ENCODE peak calls at places on chromosome 11, in seven cellular contexts. One of them, this sample, is unnamed.

GRCh38 chr11:13040969-13041561 is 31.9 kb downstream of the RASSF10 start:
- DNase-seq in breast epithelium: peak; percentile 22
- DNase-seq in A549: no peak
- DNase-seq in aorta: no peak
- DNase-seq in HCT116: no peak
- DNase-seq in esophagus squamous epithelium: no peak
- DNase-seq in fibroblast of lung: no peak
- DNase-seq in this sample: no peak

GRCh38 chr11:74002832-74003231 is 6.1 kb downstream of the UCP3 start:
- DNase-seq in breast epithelium: no peak
- DNase-seq in A549: no peak
- DNase-seq in aorta: no peak
- DNase-seq in HCT116: no peak
- DNase-seq in esophagus squamous epithelium: no peak
- DNase-seq in fibroblast of lung: no peak
- DNase-seq in this sample: no peak

GRCh38 chr11:82978422-82979099 is 77.0 kb downstream of the DDIAS start:
- DNase-seq in breast epithelium: no peak
- DNase-seq in A549: no peak
- DNase-seq in aorta: no peak
- DNase-seq in HCT116: no peak
- DNase-seq in esophagus squamous epithelium: no peak
- DNase-seq in fibroblast of lung: peak; percentile 89
- DNase-seq in this sample: no peak

GRCh38 chr11:105458071-105458470 is 151.8 kb upstream of the GRIA4 start:
- DNase-seq in breast epithelium: no peak
- DNase-seq in A549: no peak
- DNase-seq in aorta: no peak
- DNase-seq in HCT116: no peak
- DNase-seq in esophagus squamous epithelium: no peak
- DNase-seq in fibroblast of lung: no peak
- DNase-seq in this sample: no peak

GRCh38 chr11:13003726-13004493 is 5.2 kb upstream of the RASSF10 start:
- DNase-seq in breast epithelium: no peak
- DNase-seq in A549: no peak
- DNase-seq in aorta: no peak
- DNase-seq in HCT116: no peak
- DNase-seq in esophagus squamous epithelium: no peak
- DNase-seq in fibroblast of lung: peak; percentile 94
- DNase-seq in this sample: no peak

GRCh38 chr11:110217478-110217877 is 78.9 kb downstream of the RDX start:
- DNase-seq in breast epithelium: no peak
- DNase-seq in A549: no peak
- DNase-seq in aorta: no peak
- DNase-seq in HCT116: no peak
- DNase-seq in esophagus squamous epithelium: no peak
- DNase-seq in fibroblast of lung: no peak
- DNase-seq in this sample: no peak

GRCh38 chr11:37786214-37786755 is 1188.2 kb upstream of the RAG2 start:
- DNase-seq in breast epithelium: no peak
- DNase-seq in A549: no peak
- DNase-seq in aorta: no peak
- DNase-seq in HCT116: no peak
- DNase-seq in esophagus squamous epithelium: no peak
- DNase-seq in fibroblast of lung: peak; percentile 94
- DNase-seq in this sample: no peak

GRCh38 chr11:2104524-2105440 is 34.4 kb downstream of the IGF2 start:
- DNase-seq in breast epithelium: no peak
- DNase-seq in A549: no peak
- DNase-seq in aorta: no peak
- DNase-seq in HCT116: no peak
- DNase-seq in esophagus squamous epithelium: no peak
- DNase-seq in fibroblast of lung: no peak
- DNase-seq in this sample: no peak

GRCh38 chr11:60934091-60934789 is 10.0 kb downstream of the TMEM132A start:
- DNase-seq in breast epithelium: no peak
- DNase-seq in A549: no peak
- DNase-seq in aorta: no peak
- DNase-seq in HCT116: no peak
- DNase-seq in esophagus squamous epithelium: no peak
- DNase-seq in fibroblast of lung: no peak
- DNase-seq in this sample: no peak

GRCh38 chr11:47766363-47767227 is 546 bp downstream of the FNBP4 start:
- DNase-seq in breast epithelium: peak; percentile 68
- DNase-seq in A549: no peak
- DNase-seq in aorta: peak; percentile 85
- DNase-seq in HCT116: no peak
- DNase-seq in esophagus squamous epithelium: peak; percentile 26
- DNase-seq in fibroblast of lung: peak; percentile 70
- DNase-seq in this sample: peak; percentile 73

GRCh38 chr11:76799061-76799804 is 16.1 kb downstream of the TSKU start:
- DNase-seq in breast epithelium: peak; percentile 67
- DNase-seq in A549: peak; percentile 83
- DNase-seq in aorta: peak; percentile 90
- DNase-seq in HCT116: no peak
- DNase-seq in esophagus squamous epithelium: no peak
- DNase-seq in fibroblast of lung: peak; percentile 61
- DNase-seq in this sample: peak; percentile 68

GRCh38 chr11:19658344-19658743 is 54.3 kb upstream of the NAV2 start:
- DNase-seq in breast epithelium: no peak
- DNase-seq in A549: no peak
- DNase-seq in aorta: no peak
- DNase-seq in HCT116: no peak
- DNase-seq in esophagus squamous epithelium: no peak
- DNase-seq in fibroblast of lung: no peak
- DNase-seq in this sample: no peak

GRCh38 chr11:105906517-105906916 is 115.5 kb downstream of the MSANTD4 start:
- DNase-seq in breast epithelium: no peak
- DNase-seq in A549: no peak
- DNase-seq in aorta: no peak
- DNase-seq in HCT116: no peak
- DNase-seq in esophagus squamous epithelium: no peak
- DNase-seq in fibroblast of lung: no peak
- DNase-seq in this sample: no peak

GRCh38 chr11:74460065-74460464 is 7.3 kb downstream of the KCNE3 start:
- DNase-seq in breast epithelium: no peak
- DNase-seq in A549: no peak
- DNase-seq in aorta: no peak
- DNase-seq in HCT116: no peak
- DNase-seq in esophagus squamous epithelium: no peak
- DNase-seq in fibroblast of lung: no peak
- DNase-seq in this sample: no peak

GRCh38 chr11:69076129-69076791 is 27.5 kb downstream of the TPCN2 start:
- DNase-seq in breast epithelium: no peak
- DNase-seq in A549: no peak
- DNase-seq in aorta: no peak
- DNase-seq in HCT116: no peak
- DNase-seq in esophagus squamous epithelium: no peak
- DNase-seq in fibroblast of lung: peak; percentile 90
- DNase-seq in this sample: no peak

GRCh38 chr11:34318111-34319037 is 39.4 kb downstream of the ABTB2 start:
- DNase-seq in breast epithelium: no peak
- DNase-seq in A549: peak; percentile 69
- DNase-seq in aorta: no peak
- DNase-seq in HCT116: no peak
- DNase-seq in esophagus squamous epithelium: no peak
- DNase-seq in fibroblast of lung: peak; percentile 76
- DNase-seq in this sample: no peak

GRCh38 chr11:124608146-124608545 is 3.1 kb upstream of the PANX3 start:
- DNase-seq in breast epithelium: no peak
- DNase-seq in A549: no peak
- DNase-seq in aorta: no peak
- DNase-seq in HCT116: no peak
- DNase-seq in esophagus squamous epithelium: no peak
- DNase-seq in fibroblast of lung: no peak
- DNase-seq in this sample: no peak

GRCh38 chr11:79078999-79079398 is 361.8 kb downstream of the TENM4 start:
- DNase-seq in breast epithelium: no peak
- DNase-seq in A549: no peak
- DNase-seq in aorta: no peak
- DNase-seq in HCT116: no peak
- DNase-seq in esophagus squamous epithelium: no peak
- DNase-seq in fibroblast of lung: no peak
- DNase-seq in this sample: no peak

GRCh38 chr11:7060828-7061227 is 28.0 kb upstream of the RBMXL2 start:
- DNase-seq in breast epithelium: no peak
- DNase-seq in A549: no peak
- DNase-seq in aorta: no peak
- DNase-seq in HCT116: no peak
- DNase-seq in esophagus squamous epithelium: no peak
- DNase-seq in fibroblast of lung: peak; percentile 44
- DNase-seq in this sample: no peak

GRCh38 chr11:26187639-26188038 is 144.3 kb upstream of the ANO3 start:
- DNase-seq in breast epithelium: no peak
- DNase-seq in A549: no peak
- DNase-seq in aorta: no peak
- DNase-seq in HCT116: no peak
- DNase-seq in esophagus squamous epithelium: no peak
- DNase-seq in fibroblast of lung: peak; percentile 70
- DNase-seq in this sample: no peak

GRCh38 chr11:125190549-125190948 is 26.0 kb downstream of the PKNOX2 start:
- DNase-seq in breast epithelium: no peak
- DNase-seq in A549: no peak
- DNase-seq in aorta: no peak
- DNase-seq in HCT116: no peak
- DNase-seq in esophagus squamous epithelium: no peak
- DNase-seq in fibroblast of lung: no peak
- DNase-seq in this sample: no peak

GRCh38 chr11:134449713-134450112 is 37.7 kb upstream of the B3GAT1 start:
- DNase-seq in breast epithelium: no peak
- DNase-seq in A549: no peak
- DNase-seq in aorta: no peak
- DNase-seq in HCT116: peak; percentile 4
- DNase-seq in esophagus squamous epithelium: no peak
- DNase-seq in fibroblast of lung: no peak
- DNase-seq in this sample: no peak

GRCh38 chr11:90288207-90288821 is 65.5 kb upstream of the CHORDC1 start:
- DNase-seq in breast epithelium: no peak
- DNase-seq in A549: peak; percentile 30
- DNase-seq in aorta: no peak
- DNase-seq in HCT116: peak; percentile 16
- DNase-seq in esophagus squamous epithelium: no peak
- DNase-seq in fibroblast of lung: peak; percentile 16
- DNase-seq in this sample: no peak

GRCh38 chr11:128692750-128693578 is 908 bp upstream of the FLI1 start:
- DNase-seq in breast epithelium: no peak
- DNase-seq in A549: no peak
- DNase-seq in aorta: peak; percentile 71
- DNase-seq in HCT116: no peak
- DNase-seq in esophagus squamous epithelium: no peak
- DNase-seq in fibroblast of lung: peak; percentile 39
- DNase-seq in this sample: no peak

GRCh38 chr11:35541621-35542375 is 16.4 kb upstream of the PAMR1 start:
- DNase-seq in breast epithelium: peak; percentile 61
- DNase-seq in A549: no peak
- DNase-seq in aorta: peak; percentile 67
- DNase-seq in HCT116: no peak
- DNase-seq in esophagus squamous epithelium: no peak
- DNase-seq in fibroblast of lung: peak; percentile 97
- DNase-seq in this sample: no peak

GRCh38 chr11:61872935-61873565 is 18.3 kb downstream of the FADS3 start:
- DNase-seq in breast epithelium: no peak
- DNase-seq in A549: no peak
- DNase-seq in aorta: no peak
- DNase-seq in HCT116: no peak
- DNase-seq in esophagus squamous epithelium: no peak
- DNase-seq in fibroblast of lung: no peak
- DNase-seq in this sample: no peak

GRCh38 chr11:35763301-35763700 is 100.7 kb downstream of the TRIM44 start:
- DNase-seq in breast epithelium: no peak
- DNase-seq in A549: no peak
- DNase-seq in aorta: no peak
- DNase-seq in HCT116: no peak
- DNase-seq in esophagus squamous epithelium: no peak
- DNase-seq in fibroblast of lung: no peak
- DNase-seq in this sample: no peak

GRCh38 chr11:1736447-1736992 is 13.9 kb downstream of the IFITM10 start:
- DNase-seq in breast epithelium: no peak
- DNase-seq in A549: no peak
- DNase-seq in aorta: no peak
- DNase-seq in HCT116: peak; percentile 4
- DNase-seq in esophagus squamous epithelium: no peak
- DNase-seq in fibroblast of lung: peak; percentile 39
- DNase-seq in this sample: no peak

GRCh38 chr11:28939381-28939780 is 831.2 kb downstream of the METTL15 start:
- DNase-seq in breast epithelium: no peak
- DNase-seq in A549: no peak
- DNase-seq in aorta: no peak
- DNase-seq in HCT116: no peak
- DNase-seq in esophagus squamous epithelium: no peak
- DNase-seq in fibroblast of lung: peak; percentile 30
- DNase-seq in this sample: no peak

GRCh38 chr11:126465573-126466287 is 110.2 kb downstream of the ST3GAL4 start:
- DNase-seq in breast epithelium: no peak
- DNase-seq in A549: no peak
- DNase-seq in aorta: no peak
- DNase-seq in HCT116: no peak
- DNase-seq in esophagus squamous epithelium: no peak
- DNase-seq in fibroblast of lung: no peak
- DNase-seq in this sample: peak; percentile 17

GRCh38 chr11:120756931-120757330 is 245.4 kb downstream of the GRIK4 start:
- DNase-seq in breast epithelium: no peak
- DNase-seq in A549: no peak
- DNase-seq in aorta: no peak
- DNase-seq in HCT116: no peak
- DNase-seq in esophagus squamous epithelium: no peak
- DNase-seq in fibroblast of lung: no peak
- DNase-seq in this sample: no peak
- H3K9me3 ChIP-seq in breast epithelium: no peaks in the 10 kb centered on the region
- H3K9me3 ChIP-seq in A549: no peaks in the 10 kb centered on the region
- H3K9me3 ChIP-seq in aorta: no peaks in the 10 kb centered on the region
- H3K9me3 ChIP-seq in HCT116: no peaks in the 10 kb centered on the region
- H3K9me3 ChIP-seq in esophagus squamous epithelium: no peaks in the 10 kb centered on the region
- H3K9me3 ChIP-seq in fibroblast of lung: no peaks in the 10 kb centered on the region
- H3K9me3 ChIP-seq in this sample: no peaks in the 10 kb centered on the region

GRCh38 chr11:65300621-65301290 is 13.9 kb upstream of the CDC42EP2 start:
- DNase-seq in breast epithelium: no peak
- DNase-seq in A549: no peak
- DNase-seq in aorta: no peak
- DNase-seq in HCT116: no peak
- DNase-seq in esophagus squamous epithelium: no peak
- DNase-seq in fibroblast of lung: no peak
- DNase-seq in this sample: no peak
- H3K27ac ChIP-seq in breast epithelium: no peak overlapping the region
- H3K27ac ChIP-seq in A549: no peak overlapping the region
- H3K27ac ChIP-seq in aorta: no peak overlapping the region
- H3K27ac ChIP-seq in HCT116: no peak overlapping the region
- H3K27ac ChIP-seq in esophagus squamous epithelium: no peak overlapping the region
- H3K27ac ChIP-seq in fibroblast of lung: peak overlapping the region; percentile 80
- H3K27ac ChIP-seq in this sample: no peak overlapping the region

GRCh38 chr11:114615448-114616361 is 20.1 kb upstream of the NXPE4 start:
- DNase-seq in breast epithelium: no peak
- DNase-seq in A549: no peak
- DNase-seq in aorta: no peak
- DNase-seq in HCT116: no peak
- DNase-seq in esophagus squamous epithelium: no peak
- DNase-seq in fibroblast of lung: no peak
- DNase-seq in this sample: no peak
- H3K9me3 ChIP-seq in breast epithelium: no peaks in the 10 kb centered on the region
- H3K9me3 ChIP-seq in A549: no peaks in the 10 kb centered on the region
- H3K9me3 ChIP-seq in aorta: no peaks in the 10 kb centered on the region
- H3K9me3 ChIP-seq in HCT116: peaks cover 12% of the 10 kb centered on the region
- H3K9me3 ChIP-seq in esophagus squamous epithelium: no peaks in the 10 kb centered on the region
- H3K9me3 ChIP-seq in fibroblast of lung: no peaks in the 10 kb centered on the region
- H3K9me3 ChIP-seq in this sample: no peaks in the 10 kb centered on the region

GRCh38 chr11:94774345-94774744 is 6.2 kb downstream of the AMOTL1 start:
- DNase-seq in breast epithelium: no peak
- DNase-seq in A549: no peak
- DNase-seq in aorta: no peak
- DNase-seq in HCT116: no peak
- DNase-seq in esophagus squamous epithelium: no peak
- DNase-seq in fibroblast of lung: no peak
- DNase-seq in this sample: no peak
- H3K27ac ChIP-seq in breast epithelium: no peak overlapping the region
- H3K27ac ChIP-seq in A549: no peak overlapping the region
- H3K27ac ChIP-seq in aorta: no peak overlapping the region
- H3K27ac ChIP-seq in HCT116: no peak overlapping the region
- H3K27ac ChIP-seq in esophagus squamous epithelium: peak overlapping the region; percentile 38
- H3K27ac ChIP-seq in fibroblast of lung: no peak overlapping the region
- H3K27ac ChIP-seq in this sample: no peak overlapping the region